ENCODE peak calls at places on chromosomes 11 and 22, in eight cellular contexts. G is iPS-NIHi11, D is NCI-H146, X is fibroblast of villous mesenchyme, T is ELR, W is transverse colon, N is testis, R is left cardiac atrium. I is an unnamed sample.

GRCh38 chr22:38981005-38981658 is 1.0 kb upstream of the APOBEC3B start:
- DNase-seq in T (peak), W (peak), N (peak), R (no peak), D (no peak), G (peak), X (no peak), I (no peak)

GRCh38 chr11:18046116-18046777 is at the start of gene TPH1:
- DNase-seq in T (peak), D (peak), R (peak), W (peak), N (peak), G (peak), X (peak), I (no peak)

GRCh38 chr11:103961010-103961409 is 75.4 kb upstream of the DDI1 start:
- DNase-seq in G (no peak), D (no peak), W (no peak), R (no peak), N (no peak), T (peak), X (peak), I (no peak)

GRCh38 chr11:73998846-73999575 is 9.9 kb downstream of the UCP3 start:
- DNase-seq in N (no peak), T (no peak), W (no peak), R (no peak), G (no peak), D (no peak), X (no peak), I (no peak)

GRCh38 chr11:45180888-45181594 is 34.6 kb downstream of the PRDM11 start:
- DNase-seq in N (peak), T (peak), R (peak), X (peak), D (peak), W (peak), G (peak), I (peak)

GRCh38 chr11:127383026-127383425 is 382.5 kb upstream of the KIRREL3 start:
- DNase-seq in X (no peak), D (no peak), R (no peak), G (no peak), N (no peak), T (no peak), W (no peak), I (no peak)

GRCh38 chr11:61598886-61599868 is 18.3 kb upstream of the SYT7 start:
- DNase-seq in N (peak), W (no peak), R (no peak), G (peak), T (peak), D (no peak), X (peak), I (no peak)

GRCh38 chr11:134764367-134764766 is 352.3 kb upstream of the B3GAT1 start:
- DNase-seq in T (no peak), N (no peak), X (no peak), R (no peak), G (no peak), D (no peak), W (no peak), I (no peak)

GRCh38 chr11:67351275-67352005 is 1.9 kb downstream of the POLD4 start:
- DNase-seq in X (peak), D (peak), R (peak), G (peak), W (peak), N (peak), T (peak), I (peak)

GRCh38 chr22:27139935-27140493 is 482.6 kb downstream of the MIAT start:
- DNase-seq in N (no peak), D (no peak), W (no peak), T (peak), G (no peak), X (peak), R (peak), I (no peak)

GRCh38 chr11:77602385-77603105 is 12.8 kb downstream of the AQP11 start:
- DNase-seq in D (no peak), R (no peak), G (peak), T (peak), X (peak), N (no peak), W (no peak), I (no peak)

GRCh38 chr11:125974284-125974683 is 28.4 kb downstream of the VSIG10L2 start:
- DNase-seq in W (no peak), X (no peak), T (no peak), D (no peak), G (no peak), N (no peak), R (no peak), I (no peak)

GRCh38 chr11:17683378-17684161 is 35.8 kb upstream of the MYOD1 start:
- DNase-seq in D (no peak), N (no peak), G (peak), W (no peak), R (no peak), X (peak), T (peak), I (no peak)

GRCh38 chr11:93908689-93909088 is 58.3 kb upstream of the VSTM5 start:
- DNase-seq in G (no peak), N (no peak), X (peak), D (no peak), T (peak), W (no peak), R (no peak), I (no peak)

GRCh38 chr22:31929126-31929928 is 15.0 kb upstream of the YWHAH start:
- DNase-seq in N (no peak), G (no peak), T (no peak), R (peak), W (no peak), D (no peak), X (peak), I (no peak)

GRCh38 chr11:73198677-73199076 is 19.4 kb upstream of the P2RY2 start:
- DNase-seq in D (no peak), R (no peak), X (no peak), G (no peak), T (peak), N (no peak), W (peak), I (no peak)

GRCh38 chr11:34151166-34151565 is 45.7 kb downstream of the NAT10 start:
- DNase-seq in G (no peak), R (no peak), D (no peak), T (no peak), N (no peak), W (no peak), X (no peak), I (no peak)

GRCh38 chr11:64742087-64742939 is 1.6 kb downstream of the RASGRP2 start:
- DNase-seq in N (no peak), X (peak), G (peak), T (peak), R (peak), W (no peak), D (peak), I (peak)

GRCh38 chr11:789951-790350 is at the start of gene CEND1:
- DNase-seq in R (no peak), T (peak), G (peak), N (no peak), W (no peak), D (peak), X (no peak), I (peak)

GRCh38 chr22:37273126-37273845 is 9.0 kb upstream of the CYTH4 start:
- DNase-seq in T (peak), G (no peak), N (no peak), X (peak), R (no peak), W (no peak), D (no peak), I (peak)

GRCh38 chr11:119902656-119903181 is 173.7 kb upstream of the NECTIN1 start:
- DNase-seq in W (no peak), N (no peak), T (no peak), R (no peak), D (no peak), X (no peak), G (no peak), I (no peak)

GRCh38 chr11:36292311-36292722 is 3.1 kb upstream of the COMMD9 start:
- DNase-seq in D (no peak), G (peak), R (no peak), T (peak), X (peak), W (no peak), N (no peak), I (peak)

GRCh38 chr11:30351061-30351460 is 28.2 kb downstream of the ARL14EP start:
- DNase-seq in D (no peak), N (no peak), T (no peak), G (no peak), R (no peak), W (no peak), X (no peak), I (no peak)

GRCh38 chr11:54985731-54986130 is 276.2 kb upstream of the TRIM48 start:
- DNase-seq in R (no peak), D (no peak), G (no peak), W (no peak), T (no peak), N (no peak), X (no peak), I (no peak)

GRCh38 chr22:42855211-42855610 is 1.9 kb downstream of the ARFGAP3 start:
- DNase-seq in X (no peak), N (no peak), D (no peak), W (no peak), T (no peak), G (no peak), R (no peak), I (no peak)